ENCODE peak calls at places on chromosomes 5 and 9, in five cellular contexts. K is nucleus accumbens; S is activated T-cell treated with anti-CD3 and anti-CD28 coated beads, Interleukin-2, amount 50 U/mL, for 1 hour; Z is WTC11; L is NCI-H1694. C is an unnamed sample.

GRCh38 chr9:107486674-107487520 is 2.7 kb downstream of the KLF4 start:
- DNase-seq in L (no peak), S (no peak), K (no peak), Z (peak), C (peak)

GRCh38 chr9:13264788-13265187 is 14.7 kb downstream of the MPDZ start:
- DNase-seq in Z (no peak), K (no peak), L (no peak), S (no peak), C (no peak)

GRCh38 chr9:128635266-128636023 is 21.2 kb downstream of the DYNC2I2 start:
- DNase-seq in L (peak), Z (peak), S (no peak), K (no peak), C (peak)

GRCh38 chr5:78501411-78502338 is 141.3 kb downstream of the SCAMP1 start:
- DNase-seq in K (no peak), Z (no peak), L (no peak), S (no peak), C (no peak)

GRCh38 chr5:169013208-169013728 is 287.7 kb downstream of the SLIT3 start:
- DNase-seq in Z (no peak), S (no peak), K (no peak), L (no peak), C (no peak)

GRCh38 chr5:147507480-147508126 is 2.3 kb downstream of the DPYSL3 start:
- DNase-seq in Z (no peak), S (no peak), K (no peak), L (no peak), C (no peak)

GRCh38 chr9:21904776-21905175 is 89.4 kb downstream of the CDKN2A start:
- DNase-seq in K (no peak), S (no peak), L (no peak), Z (peak), C (no peak)

GRCh38 chr5:67004730-67005350 is 191.8 kb downstream of the CD180 start:
- DNase-seq in L (no peak), K (no peak), S (peak), Z (no peak), C (no peak)

GRCh38 chr5:168404366-168404765 is 81.9 kb upstream of the RARS1 start:
- DNase-seq in K (no peak), L (no peak), Z (no peak), S (no peak), C (no peak)

GRCh38 chr9:31541626-31542025 is 842.8 kb upstream of the ACO1 start:
- DNase-seq in Z (no peak), S (no peak), L (no peak), K (no peak), C (no peak)

GRCh38 chr9:131590907-131591844 is 45.9 kb downstream of the PRRT1B start:
- DNase-seq in S (peak), K (peak), Z (peak), L (no peak), C (peak)

GRCh38 chr9:893843-894420 is 52.4 kb downstream of the DMRT1 start:
- DNase-seq in Z (peak), L (peak), K (no peak), S (peak), C (no peak)

GRCh38 chr5:110880413-110880812 is 141.6 kb downstream of the SLC25A46 start:
- DNase-seq in S (no peak), L (no peak), K (no peak), Z (no peak), C (no peak)

GRCh38 chr5:139494832-139495231 is 12.3 kb upstream of the STING1 start:
- DNase-seq in L (no peak), S (no peak), Z (no peak), K (no peak), C (no peak)

GRCh38 chr5:14357861-14358260 is 214.7 kb downstream of the TRIO start:
- DNase-seq in K (no peak), L (no peak), Z (peak), S (no peak), C (no peak)

GRCh38 chr9:28951945-28952344 is 1378.7 kb upstream of the C9orf72 start:
- DNase-seq in S (no peak), K (no peak), Z (no peak), L (no peak), C (no peak)

GRCh38 chr9:134049236-134049635 is 18.6 kb downstream of the BRD3 start:
- DNase-seq in S (no peak), K (no peak), L (no peak), Z (no peak), C (peak)

GRCh38 chr9:88537743-88538055 is 2.7 kb downstream of the NXNL2 start:
- DNase-seq in Z (no peak), K (peak), L (no peak), S (no peak), C (peak)

GRCh38 chr5:154141686-154142300 is 48.7 kb upstream of the GALNT10 start:
- DNase-seq in Z (no peak), S (no peak), L (no peak), K (no peak), C (no peak)

GRCh38 chr9:131473198-131473885 is 29.4 kb upstream of the POMT1 start:
- DNase-seq in S (peak), Z (no peak), K (no peak), L (no peak), C (no peak)

GRCh38 chr5:375921-376871 is 54.7 kb downstream of the AHRR start:
- DNase-seq in K (no peak), L (no peak), S (peak), Z (peak), C (no peak)

GRCh38 chr5:150562832-150563231 is 54.9 kb downstream of the NDST1 start:
- DNase-seq in S (no peak), K (no peak), Z (peak), L (peak), C (no peak)

GRCh38 chr5:158943057-158943456 is 156.7 kb downstream of the EBF1 start:
- DNase-seq in L (no peak), Z (no peak), K (no peak), S (no peak), C (peak)

GRCh38 chr9:95434116-95435073 is 82.4 kb downstream of the PTCH1 start:
- DNase-seq in L (no peak), Z (peak), S (no peak), K (no peak), C (no peak)

GRCh38 chr5:170861855-170862766 is at the start of gene RANBP17:
- DNase-seq in K (no peak), Z (peak), S (no peak), L (peak), C (peak)

GRCh38 chr9:95246547-95246946 is 71.0 kb downstream of the FANCC start:
- DNase-seq in Z (no peak), K (no peak), L (no peak), S (no peak), C (no peak)

C was measured in heart left ventricle.